ENCODE peak calls at places on chromosomes 4 and X, in six cellular contexts. Z is epithelial cell of prostate, C is GOT3, J is pons, A is GF-D8, G is NCI-H1092. K is an unnamed sample.

GRCh38 chrX:3066555-3066954 is 25.3 kb downstream of the ARSF start:
- DNase-seq in J (peak), A (no peak), C (no peak), Z (peak), G (no peak), K (no peak)

GRCh38 chr4:186760576-186760975 is 36.9 kb upstream of the FAT1 start:
- DNase-seq in G (no peak), A (no peak), C (no peak), J (no peak), Z (no peak), K (no peak)

GRCh38 chr4:183314336-183314735 is 5.7 kb downstream of the CLDN22 start:
- DNase-seq in J (no peak), C (no peak), G (no peak), Z (no peak), A (no peak), K (no peak)

GRCh38 chrX:115561605-115562491 is 874 bp downstream of the PLS3 start:
- DNase-seq in G (peak), Z (no peak), J (peak), A (no peak), C (no peak), K (peak)

GRCh38 chr4:187184513-187184912 is 460.9 kb upstream of the FAT1 start:
- DNase-seq in G (peak), C (no peak), Z (no peak), J (no peak), A (no peak), K (no peak)

GRCh38 chr4:93416337-93417102 is 412.0 kb upstream of the ATOH1 start:
- DNase-seq in A (no peak), Z (no peak), G (no peak), J (peak), C (no peak), K (no peak)

GRCh38 chr4:184189966-184190365 is 27.7 kb downstream of the ENPP6 start:
- DNase-seq in C (no peak), Z (no peak), A (no peak), J (no peak), G (no peak), K (no peak)

GRCh38 chrX:87517571-87518141 is at the start of gene KLHL4:
- DNase-seq in G (no peak), Z (peak), J (peak), C (no peak), A (no peak), K (no peak)

GRCh38 chr4:107734120-107734519 is 14.1 kb upstream of the PAPSS1 start:
- DNase-seq in Z (no peak), G (no peak), J (no peak), C (no peak), A (no peak), K (no peak)